ENCODE peak calls at places on chromosome 20, in seven cellular contexts. One of them, this sample, is unnamed.

GRCh38 chr20:20410678-20411077 is 42.8 kb downstream of the INSM1 start:
- DNase-seq in GM04504: no peak
- DNase-seq in stimulated activated CD4-positive, alpha-beta T cell treated with anti-CD3 and anti-CD28 coated beads, Interleukin-4, amount 100 ng/mL, for 24 hours: no peak
- DNase-seq in activated CD8-positive, alpha-beta memory T cell treated with anti-CD3 and anti-CD28 coated beads, Interleukin-2, amount 10 ng/mL, durations not matched to agents 7 days and 5 days: no peak
- DNase-seq in hippocampal formation: peak; percentile 18
- DNase-seq in hypothalamus: no peak
- DNase-seq in NCI-H774: peak; percentile 80
- DNase-seq in this sample: no peak

GRCh38 chr20:52484438-52484837 is 292.9 kb upstream of the ZFP64 start:
- DNase-seq in activated CD8-positive, alpha-beta memory T cell treated with anti-CD3 and anti-CD28 coated beads, Interleukin-2, amount 10 ng/mL, durations not matched to agents 7 days and 5 days: no peak
- DNase-seq in hippocampal formation: no peak
- DNase-seq in stimulated activated CD4-positive, alpha-beta T cell treated with anti-CD3 and anti-CD28 coated beads, Interleukin-4, amount 100 ng/mL, for 24 hours: no peak
- DNase-seq in hypothalamus: no peak
- DNase-seq in GM04504: peak; percentile 28
- DNase-seq in NCI-H774: no peak
- DNase-seq in this sample: no peak

GRCh38 chr20:8039048-8039447 is 19.5 kb upstream of the TMX4 start:
- DNase-seq in NCI-H774: no peak
- DNase-seq in GM04504: no peak
- DNase-seq in hippocampal formation: no peak
- DNase-seq in hypothalamus: no peak
- DNase-seq in activated CD8-positive, alpha-beta memory T cell treated with anti-CD3 and anti-CD28 coated beads, Interleukin-2, amount 10 ng/mL, durations not matched to agents 7 days and 5 days: no peak
- DNase-seq in stimulated activated CD4-positive, alpha-beta T cell treated with anti-CD3 and anti-CD28 coated beads, Interleukin-4, amount 100 ng/mL, for 24 hours: no peak
- DNase-seq in this sample: no peak

GRCh38 chr20:39702716-39703349 is 740.7 kb downstream of the DHX35 start:
- DNase-seq in activated CD8-positive, alpha-beta memory T cell treated with anti-CD3 and anti-CD28 coated beads, Interleukin-2, amount 10 ng/mL, durations not matched to agents 7 days and 5 days: no peak
- DNase-seq in NCI-H774: no peak
- DNase-seq in stimulated activated CD4-positive, alpha-beta T cell treated with anti-CD3 and anti-CD28 coated beads, Interleukin-4, amount 100 ng/mL, for 24 hours: no peak
- DNase-seq in hippocampal formation: no peak
- DNase-seq in hypothalamus: no peak
- DNase-seq in GM04504: no peak
- DNase-seq in this sample: no peak

GRCh38 chr20:43658068-43658722 is 8.7 kb upstream of the MYBL2 start:
- DNase-seq in stimulated activated CD4-positive, alpha-beta T cell treated with anti-CD3 and anti-CD28 coated beads, Interleukin-4, amount 100 ng/mL, for 24 hours: peak; percentile 66
- DNase-seq in GM04504: no peak
- DNase-seq in activated CD8-positive, alpha-beta memory T cell treated with anti-CD3 and anti-CD28 coated beads, Interleukin-2, amount 10 ng/mL, durations not matched to agents 7 days and 5 days: peak; percentile 55
- DNase-seq in hypothalamus: no peak
- DNase-seq in NCI-H774: no peak
- DNase-seq in hippocampal formation: no peak
- DNase-seq in this sample: no peak

GRCh38 chr20:48295966-48296421 is 510.7 kb upstream of the SULF2 start:
- DNase-seq in NCI-H774: no peak
- DNase-seq in activated CD8-positive, alpha-beta memory T cell treated with anti-CD3 and anti-CD28 coated beads, Interleukin-2, amount 10 ng/mL, durations not matched to agents 7 days and 5 days: no peak
- DNase-seq in GM04504: peak; percentile 35
- DNase-seq in stimulated activated CD4-positive, alpha-beta T cell treated with anti-CD3 and anti-CD28 coated beads, Interleukin-4, amount 100 ng/mL, for 24 hours: no peak
- DNase-seq in hippocampal formation: no peak
- DNase-seq in hypothalamus: no peak
- DNase-seq in this sample: no peak

GRCh38 chr20:62808211-62808865 is 3.7 kb downstream of the OGFR start:
- DNase-seq in hippocampal formation: peak; percentile 39
- DNase-seq in GM04504: no peak
- DNase-seq in hypothalamus: peak; percentile 68
- DNase-seq in stimulated activated CD4-positive, alpha-beta T cell treated with anti-CD3 and anti-CD28 coated beads, Interleukin-4, amount 100 ng/mL, for 24 hours: peak; percentile 79
- DNase-seq in NCI-H774: no peak
- DNase-seq in activated CD8-positive, alpha-beta memory T cell treated with anti-CD3 and anti-CD28 coated beads, Interleukin-2, amount 10 ng/mL, durations not matched to agents 7 days and 5 days: peak; percentile 78
- DNase-seq in this sample: peak; percentile 77

GRCh38 chr20:4444404-4444803 is 277.3 kb upstream of the PRND start:
- DNase-seq in activated CD8-positive, alpha-beta memory T cell treated with anti-CD3 and anti-CD28 coated beads, Interleukin-2, amount 10 ng/mL, durations not matched to agents 7 days and 5 days: no peak
- DNase-seq in stimulated activated CD4-positive, alpha-beta T cell treated with anti-CD3 and anti-CD28 coated beads, Interleukin-4, amount 100 ng/mL, for 24 hours: no peak
- DNase-seq in GM04504: peak; percentile 32
- DNase-seq in NCI-H774: no peak
- DNase-seq in hippocampal formation: no peak
- DNase-seq in hypothalamus: no peak
- DNase-seq in this sample: no peak

GRCh38 chr20:60630609-60631008 is 621.5 kb upstream of the CDH4 start:
- DNase-seq in NCI-H774: peak; percentile 92
- DNase-seq in hypothalamus: no peak
- DNase-seq in hippocampal formation: no peak
- DNase-seq in activated CD8-positive, alpha-beta memory T cell treated with anti-CD3 and anti-CD28 coated beads, Interleukin-2, amount 10 ng/mL, durations not matched to agents 7 days and 5 days: no peak
- DNase-seq in stimulated activated CD4-positive, alpha-beta T cell treated with anti-CD3 and anti-CD28 coated beads, Interleukin-4, amount 100 ng/mL, for 24 hours: no peak
- DNase-seq in GM04504: no peak
- DNase-seq in this sample: no peak

GRCh38 chr20:14741616-14742015 is 404.2 kb upstream of the FLRT3 start:
- DNase-seq in stimulated activated CD4-positive, alpha-beta T cell treated with anti-CD3 and anti-CD28 coated beads, Interleukin-4, amount 100 ng/mL, for 24 hours: no peak
- DNase-seq in hippocampal formation: no peak
- DNase-seq in activated CD8-positive, alpha-beta memory T cell treated with anti-CD3 and anti-CD28 coated beads, Interleukin-2, amount 10 ng/mL, durations not matched to agents 7 days and 5 days: no peak
- DNase-seq in NCI-H774: no peak
- DNase-seq in GM04504: no peak
- DNase-seq in hypothalamus: no peak
- DNase-seq in this sample: no peak

GRCh38 chr20:49785149-49785850 is 27.3 kb upstream of the SLC9A8 start:
- DNase-seq in GM04504: no peak
- DNase-seq in hypothalamus: no peak
- DNase-seq in stimulated activated CD4-positive, alpha-beta T cell treated with anti-CD3 and anti-CD28 coated beads, Interleukin-4, amount 100 ng/mL, for 24 hours: no peak
- DNase-seq in NCI-H774: no peak
- DNase-seq in hippocampal formation: no peak
- DNase-seq in activated CD8-positive, alpha-beta memory T cell treated with anti-CD3 and anti-CD28 coated beads, Interleukin-2, amount 10 ng/mL, durations not matched to agents 7 days and 5 days: no peak
- DNase-seq in this sample: no peak

GRCh38 chr20:41177636-41178035 is 40.3 kb downstream of the PLCG1 start:
- DNase-seq in hippocampal formation: no peak
- DNase-seq in hypothalamus: peak; percentile 51
- DNase-seq in NCI-H774: no peak
- DNase-seq in activated CD8-positive, alpha-beta memory T cell treated with anti-CD3 and anti-CD28 coated beads, Interleukin-2, amount 10 ng/mL, durations not matched to agents 7 days and 5 days: peak; percentile 40
- DNase-seq in GM04504: peak; percentile 87
- DNase-seq in stimulated activated CD4-positive, alpha-beta T cell treated with anti-CD3 and anti-CD28 coated beads, Interleukin-4, amount 100 ng/mL, for 24 hours: no peak
- DNase-seq in this sample: peak; percentile 38

GRCh38 chr20:20368414-20369352 is 779 bp downstream of the INSM1 start:
- DNase-seq in hippocampal formation: no peak
- DNase-seq in hypothalamus: no peak
- DNase-seq in activated CD8-positive, alpha-beta memory T cell treated with anti-CD3 and anti-CD28 coated beads, Interleukin-2, amount 10 ng/mL, durations not matched to agents 7 days and 5 days: no peak
- DNase-seq in GM04504: no peak
- DNase-seq in stimulated activated CD4-positive, alpha-beta T cell treated with anti-CD3 and anti-CD28 coated beads, Interleukin-4, amount 100 ng/mL, for 24 hours: no peak
- DNase-seq in NCI-H774: peak; percentile 48
- DNase-seq in this sample: no peak

GRCh38 chr20:47585087-47585747 is 83.5 kb downstream of the NCOA3 start:
- DNase-seq in GM04504: no peak
- DNase-seq in hypothalamus: no peak
- DNase-seq in hippocampal formation: no peak
- DNase-seq in activated CD8-positive, alpha-beta memory T cell treated with anti-CD3 and anti-CD28 coated beads, Interleukin-2, amount 10 ng/mL, durations not matched to agents 7 days and 5 days: no peak
- DNase-seq in stimulated activated CD4-positive, alpha-beta T cell treated with anti-CD3 and anti-CD28 coated beads, Interleukin-4, amount 100 ng/mL, for 24 hours: no peak
- DNase-seq in NCI-H774: no peak
- DNase-seq in this sample: no peak